ENCODE peak calls at places on chromosomes 7 and 10, in four cellular contexts. E is transverse colon, L is IMR-90, U is hepatocyte. J is an unnamed sample.

GRCh38 chr7:128867842-128868623 is 5.4 kb downstream of the ATP6V1F start:
- DNase-seq in E (peak; percentile 33), U (no peak), L (peak; percentile 51), J (no peak)

GRCh38 chr7:133310232-133310852 is 57.5 kb downstream of the EXOC4 start:
- DNase-seq in E (no peak), U (peak; percentile 7), L (peak; percentile 35), J (peak; percentile 90)

GRCh38 chr7:20301311-20301939 is 29.3 kb upstream of the ITGB8 start:
- DNase-seq in E (no peak), L (peak; percentile 75), U (no peak), J (peak; percentile 71)

GRCh38 chr10:111598433-111599059 is 521.7 kb downstream of the ADRA2A start:
- DNase-seq in E (peak; percentile 42), L (peak; percentile 31), U (peak; percentile 88), J (peak; percentile 28)

GRCh38 chr10:27388761-27389399 is 115.2 kb upstream of the RAB18 start:
- DNase-seq in U (no peak), L (no peak), E (no peak), J (no peak)

GRCh38 chr7:99380032-99380822 is 5.7 kb downstream of the ARPC1B start:
- DNase-seq in U (no peak), E (peak; percentile 42), L (peak; percentile 44), J (peak; percentile 79)

GRCh38 chr7:22066484-22066883 is 120.8 kb upstream of the CDCA7L start:
- DNase-seq in U (no peak), E (no peak), L (no peak), J (no peak)

GRCh38 chr7:128431221-128431620 is 21.4 kb upstream of the IMPDH1 start:
- DNase-seq in E (no peak), L (no peak), U (no peak), J (no peak)

GRCh38 chr7:80924090-80924489 is 5.2 kb upstream of the SEMA3C start:
- DNase-seq in L (no peak), E (no peak), U (no peak), J (no peak)

GRCh38 chr7:44767134-44767911 is 18.7 kb downstream of the ZMIZ2 start:
- DNase-seq in L (no peak), U (no peak), E (no peak), J (no peak)

DNA sequence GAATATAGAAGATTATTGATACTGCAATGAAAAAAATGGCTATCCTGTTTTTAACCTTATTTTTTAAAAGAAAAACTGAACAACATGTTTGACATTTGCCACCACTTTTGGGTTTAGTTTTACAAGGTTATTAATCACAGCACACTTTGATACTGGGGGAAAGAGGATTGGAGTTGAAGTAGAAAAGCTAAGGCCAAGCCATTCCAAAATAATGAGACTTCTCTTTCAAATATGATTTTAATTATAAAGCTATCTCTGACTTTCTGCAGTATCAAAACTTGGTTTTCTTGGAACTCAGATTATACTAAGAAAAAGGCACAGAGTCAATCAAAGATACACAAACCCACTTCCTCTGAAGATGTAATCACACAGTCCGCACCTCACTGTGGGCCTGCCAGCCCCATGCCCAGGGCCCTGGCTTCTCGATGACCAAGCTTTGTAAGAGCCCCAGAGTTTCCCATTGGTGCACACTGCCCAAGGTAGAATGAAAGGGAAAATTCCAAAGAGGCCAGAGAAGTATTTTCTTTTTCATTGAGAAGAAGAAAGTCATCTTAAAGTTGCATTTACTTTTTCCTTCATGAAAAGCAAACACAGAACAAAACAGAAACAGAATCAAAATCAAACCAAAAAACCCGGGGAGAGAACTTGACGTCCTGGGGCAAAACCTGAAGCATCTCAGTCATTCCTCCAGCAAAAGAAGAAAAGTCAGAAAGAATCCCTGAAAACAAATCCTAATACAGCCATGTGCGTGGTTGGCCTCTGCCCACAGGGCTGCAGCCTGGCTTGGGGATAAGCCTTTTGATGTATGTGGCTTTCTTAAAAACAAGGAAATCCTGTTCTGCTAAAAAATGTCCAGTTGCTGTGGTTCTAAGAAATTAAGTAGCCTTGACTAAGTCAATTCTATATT is 187.7 kb upstream of the KLF6 start:
- DNase-seq in L (no peak), E (no peak), U (no peak), J (peak; percentile 55)
- H3K27ac ChIP-seq in L (no peak overlapping the region), E (peak overlapping the region; percentile 31), U (no peak overlapping the region), J (no peak overlapping the region)

GRCh38 chr10:73900068-73900467 is 10.9 kb upstream of the PLAU start:
- DNase-seq in L (no peak), U (no peak), E (no peak), J (no peak)

GRCh38 chr10:73898730-73899400 is 12.1 kb upstream of the PLAU start:
- DNase-seq in E (no peak), U (no peak), L (peak; percentile 83), J (no peak)

GRCh38 chr10:73899401-73899780 is 11.5 kb upstream of the PLAU start:
- DNase-seq in E (no peak), U (peak; percentile 62), L (peak; percentile 97), J (peak; percentile 92)

GRCh38 chr10:73894245-73894971 is 16.5 kb upstream of the PLAU start:
- DNase-seq in E (no peak), L (peak; percentile 85), U (no peak), J (peak; percentile 90)

DNA sequence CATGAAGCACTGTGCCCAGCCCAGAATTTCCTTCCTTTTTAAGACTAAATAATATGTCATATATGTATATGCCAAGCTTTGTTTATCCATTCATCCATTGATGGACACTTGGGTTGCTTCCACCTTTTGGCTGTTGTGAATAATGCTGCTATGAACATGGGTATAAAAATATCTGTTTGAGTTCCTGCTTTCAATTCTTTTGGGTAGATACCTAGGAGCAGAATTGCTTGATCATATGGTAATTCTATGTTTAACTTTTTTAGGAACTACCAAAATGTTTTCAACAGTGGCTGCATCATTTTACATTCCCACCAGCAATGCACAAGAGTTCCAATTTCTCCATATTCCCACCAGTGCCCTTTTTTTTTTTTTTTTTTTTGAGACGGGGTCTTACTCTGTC is 13.2 kb upstream of the PLAU start:
- DNase-seq in U (no peak), L (no peak), E (no peak), J (no peak)
- H3K27me3 ChIP-seq in U (no peaks in the 10 kb centered on the region), L (no peaks in the 10 kb centered on the region), E (no peaks in the 10 kb centered on the region), J (no peaks in the 10 kb centered on the region)

GRCh38 chr10:13880760-13881159 is 294.0 kb downstream of the PRPF18 start:
- DNase-seq in U (no peak), L (no peak), E (no peak), J (no peak)

GRCh38 chr10:13883843-13884444 is 297.2 kb downstream of the PRPF18 start:
- DNase-seq in U (no peak), L (no peak), E (no peak), J (no peak)

GRCh38 chr10:13885238-13885990 is 298.6 kb downstream of the PRPF18 start:
- DNase-seq in E (no peak), L (no peak), U (no peak), J (no peak)

GRCh38 chr10:13877154-13877909 is 290.6 kb downstream of the PRPF18 start:
- DNase-seq in U (no peak), E (no peak), L (peak; percentile 57), J (no peak)

GRCh38 chr10:13882112-13882711 is 295.4 kb downstream of the PRPF18 start:
- DNase-seq in L (peak; percentile 98), U (no peak), E (no peak), J (peak; percentile 96)
- H3K27ac ChIP-seq in L (peak overlapping the region; percentile 81), U (no peak overlapping the region), E (peak overlapping the region; percentile 43), J (peak overlapping the region; percentile 99)

GRCh38 chr7:4739528-4739992 is 35.9 kb upstream of the AP5Z1 start:
- DNase-seq in E (no peak), L (peak; percentile 38), U (peak; percentile 76), J (no peak)

GRCh38 chr7:4742852-4743251 is 32.6 kb upstream of the AP5Z1 start:
- DNase-seq in E (no peak), U (no peak), L (peak; percentile 25), J (no peak)

GRCh38 chr7:4740796-4741195 is 34.6 kb upstream of the AP5Z1 start:
- DNase-seq in E (no peak), U (no peak), L (no peak), J (no peak)

GRCh38 chr7:4744391-4745264 is 30.8 kb upstream of the AP5Z1 start:
- DNase-seq in E (peak; percentile 98), L (peak; percentile 99), U (peak; percentile 98), J (peak; percentile 96)

DNA sequence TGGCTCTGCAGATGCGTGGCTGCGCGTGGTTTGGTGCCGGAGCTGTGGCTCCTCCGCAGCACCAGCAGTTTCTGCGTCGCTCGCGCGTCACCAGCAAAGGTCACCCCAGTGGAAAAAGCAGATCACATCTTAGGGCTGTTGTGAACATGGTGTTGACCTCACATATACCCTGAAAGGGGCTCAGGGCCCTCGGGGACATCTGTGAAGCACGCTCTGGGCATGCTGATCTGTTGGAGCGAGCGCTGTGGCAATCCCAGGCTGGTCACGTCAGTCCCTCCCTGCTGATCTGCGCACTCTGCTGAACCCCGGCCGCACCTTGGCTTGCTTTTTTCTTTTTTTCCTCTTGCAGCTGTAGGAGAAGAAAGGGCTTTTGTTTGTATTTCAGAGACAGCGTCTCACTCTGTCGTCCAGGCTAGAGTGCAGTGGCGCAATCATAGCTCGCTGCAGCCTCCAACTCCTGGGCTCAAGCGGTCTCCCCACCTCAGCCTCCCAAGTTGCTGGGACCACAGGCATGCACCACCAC is 33.3 kb upstream of the AP5Z1 start:
- DNase-seq in L (no peak), E (peak; percentile 64), U (peak; percentile 43), J (no peak)
- H3K27me3 ChIP-seq in L (no peaks in the 10 kb centered on the region), E (no peaks in the 10 kb centered on the region), U (no peaks in the 10 kb centered on the region), J (no peaks in the 10 kb centered on the region)

GRCh38 chr10:86899670-86900276 is 57.6 kb downstream of the MMRN2 start:
- DNase-seq in U (peak; percentile 82), E (peak; percentile 71), L (peak; percentile 71), J (peak; percentile 70)
- H3K27ac ChIP-seq in U (no peak overlapping the region), E (no peak overlapping the region), L (no peak overlapping the region), J (no peak overlapping the region)